ENCODE peak calls at places on chromosomes 12 and 14, in four cellular contexts. O, M, R and Z are unnamed samples.

GRCh38 chr14:35385042-35385839 is 19.3 kb downstream of the NFKBIA start:
- DNase-seq in O (no peak), R (no peak), M (peak; percentile 91), Z (peak; percentile 95)

GRCh38 chr12:112755507-112755906 is 36.0 kb upstream of the RPH3A start:
- DNase-seq in O (no peak), R (no peak), M (no peak), Z (no peak)

GRCh38 chr14:49946320-49947141 is 53.6 kb downstream of the ARF6 start:
- DNase-seq in M (peak; percentile 76), O (no peak), R (peak; percentile 79), Z (peak; percentile 79)

GRCh38 chr12:4307593-4308333 is 13.2 kb upstream of the TIGAR start:
- DNase-seq in O (no peak), R (peak; percentile 57), M (peak; percentile 65), Z (peak; percentile 66)

GRCh38 chr14:97978336-97978735 is 1181.2 kb downstream of the VRK1 start:
- DNase-seq in O (no peak), R (no peak), M (peak; percentile 61), Z (peak; percentile 49)

GRCh38 chr14:58738876-58739275 is 101.1 kb downstream of the DACT1 start:
- DNase-seq in M (no peak), O (no peak), R (no peak), Z (peak; percentile 34)

GRCh38 chr12:96120359-96121100 is 73.6 kb upstream of the ELK3 start:
- DNase-seq in M (no peak), R (no peak), O (peak; percentile 98), Z (no peak)

GRCh38 chr12:3597526-3598210 is 106.7 kb downstream of the PRMT8 start:
- DNase-seq in M (no peak), O (no peak), R (no peak), Z (no peak)

GRCh38 chr12:121803861-121804416 is at the start of gene SETD1B:
- DNase-seq in R (no peak), O (peak; percentile 80), M (peak; percentile 47), Z (peak; percentile 53)

GRCh38 chr12:75366629-75367028 is 24.3 kb upstream of the GLIPR1L2 start:
- DNase-seq in M (peak; percentile 59), R (no peak), O (no peak), Z (peak; percentile 18)

GRCh38 chr12:6903712-6904111 is 910 bp upstream of the LRRC23 start:
- DNase-seq in R (no peak), M (no peak), O (no peak), Z (no peak)

GRCh38 chr12:51546102-51546501 is 44.9 kb upstream of the SCN8A start:
- DNase-seq in O (no peak), M (no peak), R (no peak), Z (no peak)

GRCh38 chr12:128823216-128823915 is 392 bp downstream of the SLC15A4 start:
- DNase-seq in R (no peak), M (peak; percentile 30), O (no peak), Z (no peak)

GRCh38 chr14:93044601-93045000 is 71.1 kb downstream of the ITPK1 start:
- DNase-seq in O (peak; percentile 30), R (no peak), M (no peak), Z (no peak)

GRCh38 chr12:50283924-50284236 is 560 bp upstream of the LIMA1 start:
- DNase-seq in M (peak; percentile 46), R (no peak), O (no peak), Z (peak; percentile 60)

GRCh38 chr12:122078141-122079037 is at the start of gene MLXIP:
- DNase-seq in O (peak; percentile 90), M (peak; percentile 78), R (peak; percentile 68), Z (peak; percentile 91)

GRCh38 chr12:587551-588322 is 75.5 kb downstream of the NINJ2 start:
- DNase-seq in O (no peak), R (no peak), M (no peak), Z (no peak)

GRCh38 chr14:88986146-88986841 is 161.8 kb downstream of the TTC8 start:
- DNase-seq in R (peak; percentile 89), O (no peak), M (peak; percentile 87), Z (peak; percentile 69)

GRCh38 chr12:111330800-111331752 is 37.8 kb downstream of the PHETA1 start:
- DNase-seq in O (no peak), M (peak; percentile 29), R (peak; percentile 15), Z (peak; percentile 44)

GRCh38 chr14:64968651-64969050 is 3.5 kb downstream of the RAB15 start:
- DNase-seq in M (no peak), R (no peak), O (no peak), Z (no peak)

GRCh38 chr14:24430143-24430681 is 458 bp downstream of the KHNYN start:
- DNase-seq in M (peak; percentile 49), R (no peak), O (no peak), Z (peak; percentile 86)

GRCh38 chr14:37588956-37589737 is 5.9 kb downstream of the FOXA1 start:
- DNase-seq in M (no peak), O (no peak), R (no peak), Z (no peak)

GRCh38 chr14:43778956-43779639 is 728.0 kb downstream of the FSCB start:
- DNase-seq in M (no peak), O (no peak), R (no peak), Z (no peak)

GRCh38 chr14:101250336-101250947 is 310.9 kb upstream of the DIO3 start:
- DNase-seq in O (no peak), R (no peak), M (no peak), Z (no peak)

GRCh38 chr14:54738009-54738408 is 164.6 kb downstream of the GCH1 start:
- DNase-seq in M (no peak), R (no peak), O (no peak), Z (no peak)

GRCh38 chr14:50875359-50876090 is 3.7 kb downstream of the ABHD12B start:
- DNase-seq in M (peak; percentile 32), O (no peak), R (no peak), Z (peak; percentile 17)

GRCh38 chr12:25397001-25397400 is 146.3 kb upstream of the KRAS start:
- DNase-seq in R (no peak), O (no peak), M (no peak), Z (no peak)

GRCh38 chr12:79691299-79692248 is 810 bp upstream of the PAWR start:
- DNase-seq in M (peak; percentile 95), R (peak; percentile 53), O (no peak), Z (peak; percentile 85)

GRCh38 chr12:127664901-127665300 is 602.1 kb upstream of the TMEM132C start:
- DNase-seq in O (no peak), R (no peak), M (peak; percentile 40), Z (peak; percentile 66)

GRCh38 chr14:58635041-58635440 is 2.7 kb upstream of the DACT1 start:
- DNase-seq in O (no peak), M (no peak), R (no peak), Z (no peak)

GRCh38 chr14:68621400-68622365 is 171.2 kb downstream of the ZFP36L1 start:
- DNase-seq in R (no peak), M (peak; percentile 60), O (no peak), Z (peak; percentile 80)

GRCh38 chr14:32312010-32312331 is 17.1 kb upstream of the AKAP6 start:
- DNase-seq in R (no peak), O (no peak), M (no peak), Z (no peak)
- TF ChIP-seq CTCF in R (no peak), O (no peak), M (no peak), Z (no peak)

DNA sequence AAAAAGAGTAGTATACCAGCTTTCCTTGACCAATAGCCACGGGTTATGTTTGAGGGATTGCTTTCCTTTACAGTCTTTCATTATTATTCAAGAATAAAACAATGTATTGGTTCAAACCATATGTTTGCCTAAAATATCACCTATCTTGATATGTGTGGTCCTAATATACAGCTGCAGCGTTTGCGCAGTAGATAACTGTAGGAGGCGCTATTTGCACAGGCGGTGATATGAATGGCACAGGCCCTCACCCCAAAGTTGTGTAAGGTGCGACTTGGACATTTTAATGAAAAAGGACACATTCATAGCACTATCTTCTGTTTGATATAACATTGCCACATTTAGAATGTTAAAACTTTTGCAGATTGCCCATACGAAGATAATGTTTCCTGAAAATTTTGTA is 298.4 kb downstream of the TRHDE start:
- DNase-seq in O (no peak), R (no peak), M (no peak), Z (no peak)
- TF ChIP-seq CTCF in O (no peak), R (peak; percentile 32), M (no peak), Z (no peak)

GRCh38 chr12:105382771-105383632 is 52.5 kb downstream of the C12orf75 start:
- DNase-seq in R (peak; percentile 65), O (no peak), M (peak; percentile 60), Z (peak; percentile 91)
- TF ChIP-seq CTCF in R (peak; percentile 74), O (peak; percentile 38), M (peak; percentile 94), Z (peak; percentile 76)

GRCh38 chr14:29222671-29223268 is 456.2 kb downstream of the FOXG1 start:
- DNase-seq in R (peak; percentile 37), O (no peak), M (peak; percentile 47), Z (peak; percentile 80)
- TF ChIP-seq CTCF in R (peak; percentile 74), O (peak; percentile 36), M (peak; percentile 76), Z (peak; percentile 81)

GRCh38 chr12:71638499-71638898 is 25.1 kb downstream of the ZFC3H1 start:
- DNase-seq in R (no peak), O (no peak), M (no peak), Z (no peak)

GRCh38 chr12:71636704-71637115 is 26.9 kb downstream of the ZFC3H1 start:
- DNase-seq in R (peak; percentile 53), O (peak; percentile 33), M (peak; percentile 51), Z (peak; percentile 83)

GRCh38 chr12:71641390-71641789 is 22.3 kb downstream of the ZFC3H1 start:
- DNase-seq in M (no peak), O (no peak), R (no peak), Z (no peak)

GRCh38 chr12:71640316-71640715 is 23.3 kb downstream of the ZFC3H1 start:
- DNase-seq in O (no peak), R (no peak), M (no peak), Z (no peak)

DNA sequence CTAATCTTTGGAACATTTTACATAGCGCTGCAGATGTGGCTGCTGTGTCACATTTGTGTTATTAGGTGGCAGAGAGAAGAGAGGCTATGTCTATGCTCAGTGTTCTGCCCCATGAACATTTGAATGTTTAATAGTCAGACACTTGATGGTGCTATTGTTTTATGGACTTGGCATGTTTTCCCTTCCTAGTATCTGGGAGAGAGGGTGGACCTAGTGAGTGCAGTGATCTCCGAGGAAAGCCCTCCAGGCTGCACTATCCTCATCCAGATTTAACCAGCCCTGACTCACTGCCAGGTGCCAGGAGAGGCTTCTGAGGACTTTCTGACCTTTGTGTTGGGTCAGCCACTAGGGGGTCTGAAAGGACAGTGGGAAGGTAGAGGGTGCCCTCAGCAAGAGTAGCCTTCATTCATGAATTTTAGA is 24.3 kb downstream of the ZFC3H1 start:
- DNase-seq in O (no peak), M (no peak), R (peak; percentile 10), Z (no peak)
- TF ChIP-seq CTCF in O (no peak), M (no peak), R (peak; percentile 17), Z (no peak)

GRCh38 chr14:75727124-75727523 is 66.1 kb downstream of the TTLL5 start:
- DNase-seq in R (no peak), M (no peak), O (no peak), Z (no peak)
- TF ChIP-seq CTCF in R (no peak), M (no peak), O (no peak), Z (no peak)

GRCh38 chr12:132702640-132703039 is 8.0 kb upstream of the PGAM5 start:
- DNase-seq in O (no peak), R (no peak), M (no peak), Z (no peak)
- TF ChIP-seq CTCF in O (no peak), R (no peak), M (no peak), Z (no peak)